ENCODE peak calls at places on chromosome 6, in ten cellular contexts. N is OCI-LY7; K is fibroblast of lung; C is heart left ventricle; J is keratinocyte; P is HFF-Myc; Z is neural progenitor cell; I is effector memory CD4-positive, alpha-beta T cell; V is prostate gland; Q is endodermal cell. E is an unnamed sample.

GRCh38 chr6:110345025-110345424 is 13.1 kb downstream of the METTL24 start:
- DNase-seq in N (no peak), P (no peak), K (no peak), Q (no peak), V (no peak), J (no peak), I (no peak), Z (no peak), C (no peak), E (no peak)

GRCh38 chr6:52139985-52140680 is 46.0 kb upstream of the IL17A start:
- DNase-seq in N (no peak), V (no peak), P (no peak), K (no peak), C (no peak), I (no peak), J (no peak), Z (no peak), Q (no peak), E (no peak)

GRCh38 chr6:97312241-97312640 is 29.2 kb upstream of the MMS22L start:
- DNase-seq in C (no peak), Z (no peak), Q (no peak), P (no peak), I (no peak), K (no peak), N (no peak), V (no peak), J (no peak), E (no peak)

GRCh38 chr6:73003302-73003701 is 222.0 kb downstream of the KHDC1L start:
- DNase-seq in C (no peak), Q (no peak), P (no peak), Z (no peak), N (no peak), V (no peak), I (no peak), K (no peak), J (no peak), E (no peak)

GRCh38 chr6:44040786-44041185 is 86.5 kb downstream of the MRPL14 start:
- DNase-seq in N (no peak), Z (no peak), K (no peak), V (no peak), Q (no peak), J (no peak), I (no peak), C (no peak), P (no peak), E (no peak)

GRCh38 chr6:42963855-42964605 is 3.5 kb downstream of the GNMT start:
- DNase-seq in V (no peak), C (no peak), K (peak), Z (peak), I (no peak), Q (peak), J (no peak), P (no peak), N (peak), E (no peak)

GRCh38 chr6:159460476-159460875 is 232.6 kb downstream of the SOD2 start:
- DNase-seq in C (no peak), K (no peak), Q (no peak), N (no peak), V (no peak), I (no peak), J (no peak), P (no peak), Z (no peak), E (no peak)

GRCh38 chr6:17705778-17706579 is 746 bp downstream of the NUP153 start:
- DNase-seq in J (no peak), K (peak), Q (peak), Z (peak), C (peak), V (peak), N (peak), P (no peak), I (peak), E (no peak)

GRCh38 chr6:582370-582769 is 74.5 kb downstream of the HUS1B start:
- DNase-seq in N (no peak), J (no peak), V (no peak), Z (peak), I (no peak), C (no peak), P (no peak), K (peak), Q (peak), E (no peak)

GRCh38 chr6:2875840-2876207 is 27.3 kb downstream of the SERPINB9 start:
- DNase-seq in K (no peak), I (no peak), P (no peak), Z (peak), N (peak), V (no peak), J (no peak), Q (peak), C (peak), E (no peak)

GRCh38 chr6:98486052-98486451 is 348.3 kb upstream of the POU3F2 start:
- DNase-seq in J (no peak), C (no peak), P (no peak), I (no peak), N (no peak), K (no peak), V (no peak), Z (peak), Q (peak), E (no peak)

GRCh38 chr6:143451531-143451930 is 926 bp downstream of the PEX3 start:
- DNase-seq in N (no peak), K (peak), Z (no peak), J (no peak), V (no peak), P (no peak), C (no peak), I (no peak), Q (no peak), E (no peak)

GRCh38 chr6:12196326-12196936 is 93.7 kb upstream of the EDN1 start:
- DNase-seq in N (no peak), J (no peak), P (peak), I (no peak), C (no peak), Q (no peak), K (peak), V (no peak), Z (no peak), E (no peak)

GRCh38 chr6:163159689-163160088 is 254.8 kb upstream of the QKI start:
- DNase-seq in Q (no peak), N (no peak), V (no peak), P (no peak), K (no peak), J (no peak), C (no peak), Z (no peak), I (no peak), E (no peak)

GRCh38 chr6:114747995-114748625 is 405.3 kb upstream of the HS3ST5 start:
- DNase-seq in K (peak), N (peak), V (no peak), J (peak), P (peak), I (no peak), C (peak), Z (peak), Q (peak), E (no peak)

DNA sequence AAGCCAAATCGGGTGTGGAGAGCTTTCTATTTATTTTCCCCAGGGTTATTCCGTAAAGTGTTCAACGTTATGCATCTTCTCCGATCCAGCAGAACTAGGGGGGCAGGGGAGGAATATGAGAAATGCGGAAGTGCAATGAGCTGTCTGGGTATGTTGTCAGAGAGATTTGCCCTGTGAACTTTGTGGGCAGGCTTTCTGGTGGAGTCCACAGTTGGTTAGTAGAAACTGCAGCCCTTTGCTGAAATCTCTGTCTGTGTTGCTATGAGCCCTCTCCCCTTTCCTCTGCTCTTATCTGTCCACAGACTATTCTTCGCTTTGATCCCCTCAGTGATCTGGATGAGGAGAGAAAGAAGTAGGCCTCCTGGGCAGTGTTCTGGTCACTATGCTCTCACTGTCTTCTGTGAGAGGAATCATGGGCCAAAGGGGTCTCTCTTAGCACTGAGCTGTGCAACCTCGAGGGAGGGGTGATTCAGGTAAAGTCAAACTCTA is 158.9 kb upstream of the FUT9 start:
- DNase-seq in C (no peak), I (no peak), N (no peak), P (no peak), Q (no peak), Z (no peak), V (no peak), K (no peak), J (no peak), E (no peak)
- H3K4me3 ChIP-seq in C (no peak), I (no peak), N (no peak), P (no peak), Q (peak), Z (no peak), V (no peak), K (no peak), J (no peak), E (no peak)

DNA sequence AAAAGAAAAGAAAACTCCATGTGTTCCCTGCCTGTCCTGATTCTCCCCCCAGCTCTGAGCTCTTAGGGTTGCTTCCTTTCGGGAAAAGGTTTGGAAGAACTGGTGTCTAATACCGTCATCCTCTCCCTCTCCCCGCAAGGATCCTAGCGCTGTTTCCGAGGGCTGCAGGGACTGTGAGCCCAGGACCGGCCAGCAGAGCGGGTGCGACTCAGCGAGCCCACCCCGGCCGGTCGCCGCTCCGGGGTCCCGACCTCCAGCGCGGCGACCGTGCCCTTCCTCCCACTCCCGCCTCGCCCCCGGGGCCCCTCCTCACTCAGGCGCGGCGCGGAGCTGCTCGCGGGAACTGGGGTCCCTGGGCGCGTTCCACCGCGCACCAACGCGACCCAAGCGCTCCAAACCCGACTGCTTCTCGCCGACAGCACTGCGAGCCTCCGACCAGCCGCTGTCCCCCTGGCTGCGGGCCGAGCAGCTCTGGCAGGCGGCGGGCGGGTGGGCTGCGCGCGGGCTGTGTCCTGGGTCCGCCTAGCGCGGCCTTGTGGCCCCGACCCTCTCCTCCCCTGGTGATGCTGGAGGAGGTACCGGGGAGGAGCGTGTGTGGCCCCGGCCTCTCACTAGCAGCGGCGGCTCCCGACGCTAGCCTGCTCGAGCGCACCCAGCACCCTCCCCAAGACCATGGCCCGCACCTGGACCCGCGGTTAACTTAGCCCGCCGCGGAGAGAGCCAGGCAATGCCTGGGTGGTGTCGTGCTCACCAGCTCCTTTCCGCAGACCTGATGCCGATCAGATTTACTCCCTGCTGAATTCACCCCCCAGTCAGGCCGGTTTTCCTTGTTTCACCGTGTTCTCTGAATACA is at the start of gene PLA2G7:
- DNase-seq in I (no peak), C (no peak), K (peak), Z (peak), P (no peak), V (peak), N (no peak), J (no peak), Q (peak), E (no peak)
- H3K4me3 ChIP-seq in I (no peak), C (peak), K (peak), Z (peak), P (peak), V (peak), N (no peak), J (peak), Q (peak), E (peak)

GRCh38 chr6:160929831-160930230 is 61.7 kb upstream of the MAP3K4 start:
- DNase-seq in Z (no peak), Q (no peak), P (no peak), I (no peak), K (no peak), J (no peak), C (no peak), N (no peak), V (no peak), E (no peak)

GRCh38 chr6:160930547-160931377 is 60.8 kb upstream of the MAP3K4 start:
- DNase-seq in I (peak), N (peak), J (peak), C (peak), P (peak), K (peak), Q (peak), Z (peak), V (peak), E (peak)

GRCh38 chr6:160934157-160934556 is 57.4 kb upstream of the MAP3K4 start:
- DNase-seq in C (no peak), K (no peak), I (no peak), Q (no peak), J (no peak), P (no peak), V (no peak), N (no peak), Z (no peak), E (no peak)

GRCh38 chr6:160933256-160933655 is 58.3 kb upstream of the MAP3K4 start:
- DNase-seq in Q (peak), P (no peak), C (no peak), K (no peak), Z (peak), I (no peak), J (no peak), V (no peak), N (no peak), E (no peak)

DNA sequence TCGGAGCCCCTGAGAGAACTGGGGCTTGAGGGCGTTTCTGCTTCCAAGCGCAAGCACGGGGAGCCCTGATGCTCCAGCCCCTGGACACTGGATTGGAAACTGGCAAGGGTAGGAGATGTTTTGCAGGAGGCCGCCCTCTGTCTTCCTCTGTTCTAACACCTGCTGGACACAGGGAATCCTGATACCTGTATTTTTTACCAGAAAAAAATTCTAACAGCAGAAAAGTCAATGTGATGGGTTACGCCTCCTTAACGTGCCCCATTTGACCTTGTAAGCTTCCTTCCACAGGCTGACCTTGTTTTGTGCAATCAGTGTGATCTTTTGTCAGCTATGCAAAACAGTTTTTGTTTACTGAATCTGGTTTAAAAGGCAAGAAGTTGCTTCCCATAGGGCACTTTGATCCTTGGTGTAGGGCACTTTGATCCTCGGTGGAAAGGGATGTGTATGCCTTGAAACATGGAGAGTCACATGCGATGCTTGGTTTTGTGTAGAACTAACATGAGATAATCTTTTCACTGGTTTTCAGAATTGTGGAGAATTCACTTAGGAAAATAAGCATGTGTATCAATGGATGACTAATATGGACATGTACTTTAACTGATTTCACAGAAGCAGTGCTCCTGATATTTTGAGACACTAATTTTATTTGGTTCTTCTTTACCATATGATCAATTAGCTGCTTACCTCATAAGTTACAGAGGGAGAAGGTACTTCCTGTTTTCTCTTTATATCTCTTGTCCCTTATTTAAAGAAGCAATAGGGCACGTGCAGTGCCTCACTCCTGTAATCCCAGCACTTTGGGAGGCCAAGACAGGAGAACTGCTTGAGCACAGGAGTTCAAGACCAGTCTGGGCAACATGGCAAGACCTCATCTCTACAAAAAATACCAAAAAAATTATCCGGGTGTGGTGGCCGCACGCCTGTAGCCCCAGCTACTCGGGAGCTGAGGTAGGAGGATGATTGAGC is 59.9 kb upstream of the MAP3K4 start:
- DNase-seq in Q (peak), C (no peak), Z (peak), K (no peak), N (no peak), V (no peak), J (no peak), I (no peak), P (no peak), E (no peak)
- H3K4me3 ChIP-seq in Q (no peak), C (peak), Z (peak), K (no peak), N (no peak), V (peak), J (peak), I (peak), P (peak), E (no peak)

DNA sequence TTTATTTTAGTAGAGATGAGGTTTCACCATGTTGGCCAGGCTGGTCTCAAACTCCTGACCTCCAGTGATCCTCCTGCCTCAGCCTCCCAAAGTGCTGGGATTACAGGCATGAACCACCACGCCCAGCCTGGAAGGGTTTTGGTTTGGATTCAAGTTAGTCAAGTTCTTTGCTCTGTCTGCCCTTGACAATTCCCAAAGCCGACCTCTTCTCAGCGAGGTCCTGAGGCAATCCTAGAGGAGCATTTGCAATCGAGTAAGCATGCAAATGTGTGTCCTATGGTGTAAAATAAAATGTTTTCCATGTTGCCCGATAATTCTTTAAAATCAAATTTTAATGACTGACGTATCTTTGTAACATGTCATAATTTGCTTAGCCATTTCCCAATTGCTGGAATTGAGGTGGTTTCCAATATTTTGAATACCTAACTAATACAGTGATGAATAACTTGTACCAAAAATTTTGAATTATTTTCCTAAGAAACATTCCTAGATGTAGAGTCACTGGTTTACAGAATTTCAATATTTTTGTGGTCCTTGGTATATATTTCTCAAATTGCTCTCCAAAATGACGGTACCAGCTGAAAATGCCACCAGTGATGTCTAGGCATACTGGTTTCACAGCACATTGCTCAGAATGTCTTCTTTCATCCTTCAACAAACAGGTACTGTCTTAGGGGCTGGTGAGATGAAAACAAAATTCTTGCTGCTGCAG is 38.7 kb downstream of the GTF2H5 start:
- DNase-seq in Q (no peak), J (no peak), I (no peak), V (no peak), K (no peak), N (no peak), C (no peak), P (no peak), Z (no peak), E (no peak)
- H3K4me3 ChIP-seq in Q (no peak), J (peak), I (no peak), V (no peak), K (no peak), N (no peak), C (no peak), P (no peak), Z (no peak), E (no peak)

DNA sequence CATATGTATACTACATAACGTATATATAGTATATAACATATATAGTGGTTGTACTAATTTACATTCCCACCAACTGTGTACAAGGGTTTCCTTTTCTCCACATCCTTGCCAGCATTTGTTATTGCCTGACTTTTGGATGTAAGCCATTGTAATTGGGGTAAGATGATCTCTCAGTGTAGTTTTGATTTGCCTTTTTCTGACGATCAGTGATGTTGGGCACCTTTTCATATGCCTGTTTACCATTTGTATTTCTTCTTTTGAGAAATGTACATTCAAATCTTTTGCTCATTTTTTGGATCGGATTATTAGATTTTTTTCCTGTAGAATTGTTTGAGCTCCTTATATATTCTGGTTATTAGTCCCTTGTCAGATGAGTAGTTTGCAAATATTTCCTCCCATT is 11.4 kb downstream of the SYNJ2 start:
- DNase-seq in V (no peak), N (no peak), J (no peak), K (peak), Q (no peak), C (no peak), I (no peak), Z (no peak), P (no peak), E (no peak)
- H3K4me3 ChIP-seq in V (no peak), N (no peak), J (no peak), K (no peak), Q (no peak), C (no peak), I (no peak), Z (no peak), P (no peak), E (no peak)

GRCh38 chr6:105291525-105291924 is 111.4 kb downstream of the PREP start:
- DNase-seq in V (no peak), J (no peak), Z (no peak), K (no peak), N (no peak), I (no peak), Q (no peak), P (no peak), C (no peak), E (no peak)
- H3K4me3 ChIP-seq in V (no peak), J (no peak), Z (no peak), K (no peak), N (no peak), I (no peak), Q (no peak), P (no peak), C (no peak), E (no peak)